ENCODE peak calls at places on chromosome X, in four cellular contexts. K, O, T and F are unnamed samples.

GRCh38 chrX:128891554-128891953 is 631.7 kb downstream of the SMARCA1 start:
- DNase-seq in K (no peak), O (no peak), T (no peak), F (no peak)

GRCh38 chrX:18422325-18422724 is 3.1 kb upstream of the CDKL5 start:
- DNase-seq in K (no peak), O (no peak), T (peak), F (no peak)

GRCh38 chrX:132704769-132705168 is 215.9 kb upstream of the MBNL3 start:
- DNase-seq in K (no peak), O (no peak), T (no peak), F (no peak)

GRCh38 chrX:112830540-112830939 is 10.1 kb downstream of the AMOT start:
- DNase-seq in K (no peak), O (no peak), T (no peak), F (no peak)

GRCh38 chrX:13750812-13751211 is 16.3 kb downstream of the OFD1 start:
- DNase-seq in K (no peak), O (no peak), T (no peak), F (no peak)

GRCh38 chrX:97858592-97858991 is 974.9 kb downstream of the RPA4 start:
- DNase-seq in K (no peak), O (no peak), T (peak), F (no peak)

GRCh38 chrX:137945470-137945869 is 379.5 kb downstream of the ZIC3 start:
- DNase-seq in K (no peak), O (no peak), T (no peak), F (no peak)

GRCh38 chrX:112759512-112759911 is 79.8 kb upstream of the LHFPL1 start:
- DNase-seq in K (no peak), O (no peak), T (no peak), F (no peak)

GRCh38 chrX:139204903-139205667 is 325.5 kb upstream of the F9 start:
- DNase-seq in K (no peak), O (no peak), T (peak), F (peak)

GRCh38 chrX:136779346-136779781 is 1.4 kb downstream of the ARHGEF6 start:
- DNase-seq in K (no peak), O (no peak), T (peak), F (no peak)

GRCh38 chrX:110219920-110220319 is 98.0 kb downstream of the AMMECR1 start:
- DNase-seq in K (no peak), O (no peak), T (peak), F (no peak)

GRCh38 chrX:44157858-44158257 is 184.7 kb upstream of the NDP start:
- DNase-seq in K (no peak), O (no peak), T (no peak), F (no peak)

GRCh38 chrX:71098302-71098701 is 2.7 kb downstream of the FOXO4 start:
- DNase-seq in K (no peak), O (peak), T (peak), F (no peak)

GRCh38 chrX:3811331-3812311 is 98.2 kb upstream of the PRKX start:
- DNase-seq in K (no peak), O (peak), T (no peak), F (no peak)

GRCh38 chrX:30597258-30598012 is 19.9 kb upstream of the TASL start:
- DNase-seq in K (no peak), O (no peak), T (no peak), F (no peak)

GRCh38 chrX:69503228-69503834 is 795 bp upstream of the NALF2 start:
- DNase-seq in K (no peak), O (peak), T (no peak), F (no peak)

GRCh38 chrX:33307954-33308353 is 96.6 kb upstream of the DMD start:
- DNase-seq in K (no peak), O (no peak), T (peak), F (no peak)

GRCh38 chrX:144730486-144730885 is 516.8 kb upstream of the SPANXN1 start:
- DNase-seq in K (no peak), O (no peak), T (peak), F (no peak)

GRCh38 chrX:52865328-52865980 is 2.4 kb downstream of the XAGE3 start:
- DNase-seq in K (no peak), O (no peak), T (peak), F (no peak)

GRCh38 chrX:69119122-69119521 is 46.1 kb downstream of the PJA1 start:
- DNase-seq in K (no peak), O (no peak), T (no peak), F (no peak)

GRCh38 chrX:110208092-110208491 is 109.8 kb downstream of the AMMECR1 start:
- DNase-seq in K (no peak), O (no peak), T (no peak), F (no peak)

GRCh38 chrX:150205011-150205410 is 158.1 kb upstream of the MAMLD1 start:
- DNase-seq in K (no peak), O (peak), T (peak), F (no peak)

GRCh38 chrX:58025979-58026378 is 115.7 kb upstream of the ZXDA start:
- DNase-seq in K (no peak), O (peak), T (peak), F (no peak)

GRCh38 chrX:37976153-37976552 is 30.2 kb upstream of the SYTL5 start:
- DNase-seq in K (no peak), O (no peak), T (no peak), F (no peak)

GRCh38 chrX:44967221-44967620 is 94.2 kb downstream of the KDM6A start:
- DNase-seq in K (no peak), O (no peak), T (no peak), F (no peak)

GRCh38 chrX:9786839-9787635 is 808 bp downstream of the SHROOM2 start:
- DNase-seq in K (no peak), O (no peak), T (no peak), F (no peak)

GRCh38 chrX:150365051-150365952 is 2.2 kb downstream of the MAMLD1 start:
- DNase-seq in K (no peak), O (peak), T (peak), F (peak)

GRCh38 chrX:119605739-119606507 is at the start of gene NKRF:
- DNase-seq in K (peak), O (peak), T (peak), F (peak)

GRCh38 chrX:55143621-55144020 is 54.8 kb downstream of the PAGE2 start:
- DNase-seq in K (no peak), O (no peak), T (no peak), F (no peak)

GRCh38 chrX:72685810-72686465 is 28.2 kb downstream of the PHKA1 start:
- DNase-seq in K (no peak), O (no peak), T (peak), F (no peak)

GRCh38 chrX:117990438-117990837 is 126.2 kb downstream of the KLHL13 start:
- DNase-seq in K (no peak), O (no peak), T (peak), F (no peak)

GRCh38 chrX:821311-822178 is 191.0 kb downstream of the SHOX start:
- DNase-seq in K (no peak), O (no peak), T (no peak), F (no peak)

GRCh38 chrX:7412840-7413239 is 264.9 kb upstream of the PUDP start:
- DNase-seq in K (no peak), O (no peak), T (no peak), F (no peak)

GRCh38 chrX:153565996-153566580 is 32.9 kb downstream of the CCNQ start:
- DNase-seq in K (no peak), O (no peak), T (no peak), F (no peak)

GRCh38 chrX:38861489-38861888 is 60.2 kb downstream of the MID1IP1 start:
- DNase-seq in K (no peak), O (no peak), T (peak), F (no peak)

GRCh38 chrX:23692166-23692565 is 24.9 kb downstream of the PRDX4 start:
- DNase-seq in K (no peak), O (no peak), T (no peak), F (no peak)

GRCh38 chrX:23699636-23700194 is 32.4 kb downstream of the PRDX4 start:
- DNase-seq in K (no peak), O (no peak), T (no peak), F (no peak)

DNA sequence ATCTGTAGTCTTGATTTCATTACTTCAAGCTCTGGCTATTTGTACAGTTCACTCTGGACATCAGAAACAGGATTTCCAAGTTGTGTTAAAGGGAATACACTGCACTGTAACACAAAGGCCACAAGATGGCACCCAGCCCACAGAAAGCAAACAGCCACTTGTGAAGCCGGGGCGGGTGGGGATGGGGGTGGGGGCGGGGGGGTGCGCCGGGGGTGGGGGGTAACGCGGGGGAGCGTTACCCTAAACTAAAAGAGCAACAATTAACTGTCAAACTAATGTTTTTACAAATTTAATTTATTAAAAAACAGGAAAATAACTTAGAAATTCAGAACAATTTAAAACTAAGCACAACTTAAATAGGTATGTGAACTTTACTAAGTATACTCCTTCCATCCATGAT is 27.3 kb downstream of the PRDX4 start:
- DNase-seq in K (no peak), O (peak), T (peak), F (no peak)
- TF ChIP-seq CTCF in K (peak), O (peak), T (peak), F (peak)

GRCh38 chrX:24264383-24264782 is 49.5 kb downstream of the SUPT20HL2 start:
- DNase-seq in K (no peak), O (no peak), T (no peak), F (no peak)

GRCh38 chrX:24257011-24257410 is 56.9 kb downstream of the SUPT20HL2 start:
- DNase-seq in K (no peak), O (no peak), T (no peak), F (no peak)

GRCh38 chrX:24260827-24261550 is 52.9 kb downstream of the SUPT20HL2 start:
- DNase-seq in K (no peak), O (peak), T (peak), F (peak)

GRCh38 chrX:24262309-24262708 is 51.6 kb downstream of the SUPT20HL2 start:
- DNase-seq in K (no peak), O (no peak), T (no peak), F (no peak)

DNA sequence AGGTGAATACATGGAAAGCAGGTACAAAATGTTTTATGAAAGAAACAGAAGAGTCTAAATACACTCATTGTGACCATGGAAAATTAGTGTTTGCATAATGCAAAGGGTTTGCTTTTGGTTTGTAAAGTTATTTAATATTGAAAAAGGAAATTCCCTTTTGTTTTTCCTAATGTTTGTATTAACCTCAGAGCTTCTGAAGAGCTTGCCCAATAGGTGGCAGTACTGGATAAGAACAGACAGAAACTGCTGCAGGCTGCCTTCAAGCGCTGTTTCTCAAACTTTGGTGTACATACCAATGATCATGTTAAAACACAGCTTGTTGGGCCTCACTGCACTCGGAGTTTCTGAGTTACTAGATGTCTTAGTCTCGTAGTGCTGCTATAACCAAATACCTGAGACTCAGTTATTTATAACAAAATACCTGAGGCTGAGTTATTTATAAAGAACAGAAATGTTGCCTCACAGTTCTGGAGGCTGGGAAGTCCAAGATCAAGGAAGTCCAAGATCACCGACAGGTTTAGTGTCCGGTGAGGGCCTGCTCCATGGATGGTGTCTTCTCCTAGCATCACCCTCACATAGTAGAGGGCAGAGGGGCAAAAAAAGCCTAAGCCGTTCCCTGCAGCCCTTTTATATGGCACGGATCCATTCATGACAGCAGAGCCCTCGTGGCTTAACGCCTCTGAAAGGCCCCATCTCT is 54.2 kb downstream of the SUPT20HL2 start:
- DNase-seq in K (no peak), O (peak), T (peak), F (no peak)
- TF ChIP-seq CTCF in K (peak), O (peak), T (peak), F (peak)

DNA sequence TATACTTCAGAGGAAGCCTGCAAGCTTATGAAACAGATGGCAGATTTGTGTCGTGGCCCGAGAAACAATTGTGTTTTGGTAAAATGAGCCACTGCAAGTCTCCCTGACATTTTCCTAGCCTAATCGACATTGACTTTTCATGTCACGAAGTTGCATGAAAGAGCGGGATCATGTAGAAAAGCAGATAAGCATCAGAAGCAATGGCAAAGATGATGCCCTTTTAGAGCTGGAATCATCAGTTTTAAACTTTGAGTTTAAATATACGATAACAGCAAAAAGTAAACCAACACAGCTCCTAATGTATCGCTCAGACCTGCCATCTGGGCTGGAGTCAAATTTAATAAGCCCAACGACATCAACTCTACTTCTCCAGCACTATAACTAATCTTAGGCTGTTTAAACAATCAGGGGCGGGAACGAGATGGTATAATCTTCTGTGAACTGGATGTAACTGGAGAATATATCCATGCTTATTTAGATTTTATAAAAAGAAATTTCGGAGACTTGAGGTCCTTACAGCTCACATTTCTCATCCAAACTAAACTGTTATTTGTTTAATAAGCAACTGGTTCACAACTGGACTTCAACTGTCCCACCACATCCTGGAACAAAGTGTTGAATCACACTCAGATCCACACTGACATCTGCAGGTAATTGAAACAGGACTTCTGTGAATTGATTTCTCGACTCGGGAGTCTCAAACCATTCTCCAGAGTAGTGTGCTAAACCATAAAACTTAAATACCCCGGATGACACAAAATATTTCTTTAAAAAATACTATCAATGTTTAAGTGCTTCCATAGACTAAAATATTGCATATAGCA is 95.1 kb upstream of the PLAC1 start:
- DNase-seq in K (no peak), O (no peak), T (peak), F (no peak)
- TF ChIP-seq CTCF in K (peak), O (no peak), T (peak), F (peak)

DNA sequence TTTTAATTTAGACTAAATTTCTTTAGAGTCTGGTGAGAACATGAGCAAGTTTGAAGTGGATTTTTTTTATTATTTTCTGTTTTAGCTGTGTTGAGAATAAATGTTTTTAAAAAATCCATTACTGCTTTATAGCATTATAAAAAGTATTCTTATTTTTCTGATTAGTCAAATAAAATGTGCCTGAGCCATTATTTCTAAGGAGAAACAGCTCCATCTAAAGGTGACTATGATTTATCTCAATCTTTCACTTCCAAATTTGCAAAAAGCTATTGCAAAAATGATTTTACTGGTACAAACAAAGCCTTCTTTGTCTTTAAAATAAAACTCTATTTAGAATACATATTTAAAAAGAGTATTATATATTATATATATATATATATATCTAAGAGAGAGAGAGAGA is 959.2 kb downstream of the FAM133A start:
- DNase-seq in K (no peak), O (no peak), T (no peak), F (no peak)
- TF ChIP-seq CTCF in K (peak), O (no peak), T (no peak), F (peak)

GRCh38 chrX:2267890-2268289 is 232.9 kb downstream of the DHRSX start:
- DNase-seq in K (peak), O (no peak), T (no peak), F (no peak)

GRCh38 chrX:2266445-2267349 is 234.1 kb downstream of the DHRSX start:
- DNase-seq in K (peak), O (no peak), T (no peak), F (no peak)

DNA sequence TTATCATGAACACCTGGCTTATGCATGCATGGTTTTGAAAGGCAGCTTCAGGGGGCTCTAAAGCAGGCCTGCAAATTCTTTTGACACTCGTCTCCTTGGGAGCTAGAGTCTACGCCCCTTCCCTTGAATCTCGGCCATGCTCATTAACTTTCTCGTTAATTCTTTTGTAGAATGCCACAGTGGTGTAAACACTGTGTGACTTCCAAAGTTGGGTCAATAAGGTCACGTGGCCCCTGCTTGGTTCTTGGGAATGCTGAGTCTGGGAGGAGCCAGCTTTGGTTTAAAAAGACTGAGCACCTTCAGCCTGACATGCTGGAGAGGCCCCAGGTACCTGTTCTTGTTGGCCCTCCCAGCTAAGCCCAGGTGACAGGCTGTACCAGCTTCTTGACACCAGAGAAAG is 228.4 kb downstream of the DHRSX start:
- DNase-seq in K (peak), O (no peak), T (no peak), F (no peak)
- TF ChIP-seq CTCF in K (no peak), O (no peak), T (no peak), F (no peak)

DNA sequence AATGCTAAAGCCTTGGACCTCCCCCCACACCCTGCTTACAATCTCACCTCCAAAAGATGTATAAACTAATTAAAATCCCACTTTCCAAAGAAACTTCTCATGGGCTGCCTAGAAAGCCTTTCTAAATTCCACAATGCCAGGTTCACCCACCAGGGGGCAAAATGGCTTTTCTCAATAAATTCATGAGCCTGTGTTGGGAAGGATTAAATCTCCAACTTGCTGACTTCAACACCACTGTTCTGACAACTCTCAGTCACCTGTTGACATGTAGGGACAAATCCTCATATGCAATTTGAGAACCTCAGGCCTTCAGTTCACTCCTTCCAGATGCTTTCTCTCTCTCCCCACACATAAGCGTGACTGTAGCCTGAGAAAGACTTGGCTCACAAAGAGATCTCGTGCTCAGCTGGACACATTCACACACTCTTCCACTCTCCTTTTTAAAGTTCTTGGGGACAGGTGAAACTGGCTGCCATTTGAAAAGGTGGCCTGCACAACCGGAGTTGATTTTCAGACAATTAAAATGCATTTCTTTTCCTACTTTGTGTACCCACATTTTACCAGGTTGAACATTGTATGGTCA is 88.6 kb upstream of the PRPS2 start:
- DNase-seq in K (no peak), O (no peak), T (peak), F (no peak)
- TF ChIP-seq CTCF in K (peak), O (no peak), T (no peak), F (no peak)

GRCh38 chrX:49282647-49283011 is 13.0 kb downstream of the PPP1R3F start:
- DNase-seq in K (no peak), O (peak), T (peak), F (no peak)
- TF ChIP-seq CTCF in K (peak), O (no peak), T (peak), F (no peak)

GRCh38 chrX:8692886-8693285 is 39.1 kb downstream of the ANOS1 start:
- DNase-seq in K (no peak), O (no peak), T (peak), F (no peak)

GRCh38 chrX:8684201-8684600 is 47.7 kb downstream of the ANOS1 start:
- DNase-seq in K (no peak), O (no peak), T (no peak), F (no peak)

GRCh38 chrX:8689473-8689872 is 42.5 kb downstream of the ANOS1 start:
- DNase-seq in K (no peak), O (no peak), T (no peak), F (no peak)

DNA sequence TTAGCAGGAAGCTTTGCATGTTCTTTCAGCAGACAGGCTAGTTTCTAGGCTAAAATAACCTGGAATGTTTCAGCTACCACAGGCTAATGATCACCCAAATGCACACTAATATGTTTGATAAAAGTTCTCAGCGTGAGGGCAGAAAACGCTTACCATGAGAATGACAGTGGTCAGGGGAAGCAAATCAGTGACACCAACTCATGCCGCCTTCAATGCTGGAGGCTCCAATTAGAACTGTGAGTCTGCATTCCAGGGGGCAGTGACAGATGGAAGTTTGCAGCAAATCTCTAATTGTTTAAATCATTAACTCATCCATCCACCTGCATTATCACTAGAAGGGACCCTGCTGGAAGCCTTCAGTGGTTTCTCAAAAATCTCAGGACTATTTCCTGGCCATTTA is 43.2 kb downstream of the ANOS1 start:
- DNase-seq in K (no peak), O (no peak), T (no peak), F (no peak)
- TF ChIP-seq CTCF in K (no peak), O (no peak), T (no peak), F (no peak)